ENCODE peak calls at places on chromosomes 11 and 22, in nine cellular contexts. S, P, M, Z, W, O, G, U and R are unnamed samples.

GRCh38 chr22:22833488-22833887 is 54.1 kb upstream of the IGLL5 start:
- DNase-seq in Z (no peak), O (no peak), G (no peak), U (no peak), P (no peak), M (no peak), S (no peak), W (no peak), R (no peak)

GRCh38 chr22:46090631-46091201 is 59.6 kb upstream of the PPARA start:
- DNase-seq in Z (no peak), M (peak; percentile 95), W (no peak), G (no peak), S (no peak), U (no peak), P (no peak), O (no peak), R (no peak)

GRCh38 chr11:22426915-22427314 is 88.7 kb downstream of the SLC17A6 start:
- DNase-seq in S (no peak), U (no peak), P (no peak), M (peak; percentile 48), G (no peak), Z (no peak), W (no peak), O (no peak), R (no peak)

GRCh38 chr22:25030636-25031035 is 78.1 kb downstream of the KIAA1671 start:
- DNase-seq in M (peak; percentile 20), G (no peak), Z (no peak), S (no peak), O (no peak), U (no peak), W (no peak), P (no peak), R (no peak)

GRCh38 chr22:27437570-27437969 is 364.0 kb downstream of the MN1 start:
- DNase-seq in G (no peak), O (no peak), S (no peak), W (no peak), P (no peak), M (no peak), U (no peak), Z (no peak), R (no peak)

GRCh38 chr11:125036933-125037332 is 26.2 kb upstream of the SLC37A2 start:
- DNase-seq in U (no peak), W (no peak), O (no peak), M (peak; percentile 96), S (no peak), G (peak; percentile 9), Z (no peak), P (no peak), R (no peak)

GRCh38 chr22:31748490-31748889 is 1.4 kb downstream of the PRR14L start:
- DNase-seq in G (no peak), U (no peak), M (peak; percentile 38), O (no peak), W (no peak), Z (no peak), S (no peak), P (no peak), R (no peak)

GRCh38 chr11:17459211-17459610 is 17.4 kb downstream of the ABCC8 start:
- DNase-seq in G (no peak), O (no peak), U (no peak), Z (no peak), P (no peak), S (no peak), M (no peak), W (no peak), R (no peak)

GRCh38 chr11:67486481-67487195 is 3.8 kb downstream of the AIP start:
- DNase-seq in S (no peak), O (no peak), Z (no peak), G (no peak), M (no peak), P (no peak), W (no peak), U (no peak), R (no peak)

GRCh38 chr11:120807414-120808150 is 216.3 kb upstream of the TBCEL start:
- DNase-seq in U (no peak), Z (no peak), W (no peak), O (no peak), P (no peak), M (peak; percentile 88), S (no peak), G (peak; percentile 76), R (no peak)

GRCh38 chr22:21448627-21449416 is 18.4 kb upstream of the TMEM191C start:
- DNase-seq in Z (no peak), S (no peak), U (no peak), P (peak; percentile 37), M (no peak), O (peak; percentile 4), G (no peak), W (peak; percentile 8), R (no peak)

GRCh38 chr11:130520231-130520630 is 71.8 kb downstream of the ADAMTS15 start:
- DNase-seq in W (no peak), S (no peak), G (no peak), O (no peak), Z (no peak), U (no peak), P (no peak), M (no peak), R (no peak)

GRCh38 chr11:8282621-8283509 is 19.2 kb upstream of the LMO1 start:
- DNase-seq in P (peak; percentile 32), O (no peak), U (no peak), W (no peak), M (no peak), S (no peak), G (no peak), Z (no peak), R (no peak)

GRCh38 chr11:44574620-44575287 is 9.3 kb downstream of the CD82 start:
- DNase-seq in G (peak; percentile 64), O (peak; percentile 75), Z (no peak), W (no peak), M (peak; percentile 92), P (peak; percentile 60), S (no peak), U (no peak), R (no peak)

GRCh38 chr22:39359659-39360195 is 9.9 kb downstream of the SYNGR1 start:
- DNase-seq in P (no peak), M (no peak), G (no peak), W (no peak), U (no peak), Z (no peak), O (no peak), S (no peak), R (no peak)

GRCh38 chr11:46391578-46392420 is at the start of gene CHRM4:
- DNase-seq in M (peak; percentile 59), U (no peak), Z (no peak), S (no peak), P (no peak), O (no peak), G (peak; percentile 51), W (no peak), R (no peak)

GRCh38 chr11:107999759-108000455 is 8.8 kb upstream of the CUL5 start:
- DNase-seq in P (no peak), O (peak; percentile 35), W (peak; percentile 29), Z (no peak), M (peak; percentile 36), U (no peak), S (no peak), G (peak; percentile 63), R (no peak)